ENCODE peak calls at places on chromosomes 13 and 19, in four cellular contexts. N is BJ, K is fibroblast of the aortic adventitia, S is lower lobe of right lung. Z is an unnamed sample.

GRCh38 chr19:54439174-54439851 is 9.7 kb upstream of the LENG8 start:
- DNase-seq in N (no peak), K (no peak), S (no peak), Z (no peak)

GRCh38 chr13:112844411-112844810 is 124.6 kb upstream of the MCF2L start:
- DNase-seq in N (no peak), K (no peak), S (no peak), Z (no peak)

GRCh38 chr13:25764378-25764777 is 287.4 kb downstream of the SHISA2 start:
- DNase-seq in N (no peak), K (no peak), S (no peak), Z (no peak)

GRCh38 chr13:92224825-92225224 is 826.4 kb downstream of the GPC5 start:
- DNase-seq in N (no peak), K (no peak), S (no peak), Z (no peak)

GRCh38 chr19:41415154-41415571 is 12.0 kb downstream of the B3GNT8 start:
- DNase-seq in N (no peak), K (no peak), S (no peak), Z (no peak)

GRCh38 chr19:21482863-21483276 is 22.5 kb upstream of the ZNF429 start:
- DNase-seq in N (no peak), K (peak), S (peak), Z (no peak)

GRCh38 chr19:49441210-49441959 is at the start of gene SLC17A7:
- DNase-seq in N (no peak), K (no peak), S (no peak), Z (no peak)

GRCh38 chr19:610071-610800 is 20.6 kb downstream of the HCN2 start:
- DNase-seq in N (no peak), K (no peak), S (no peak), Z (no peak)

GRCh38 chr13:113947321-113948033 is 26.4 kb downstream of the C13orf46 start:
- DNase-seq in N (no peak), K (peak), S (no peak), Z (no peak)

GRCh38 chr13:29543230-29544215 is 52.0 kb downstream of the SLC7A1 start:
- DNase-seq in N (no peak), K (no peak), S (no peak), Z (no peak)

GRCh38 chr13:47327856-47328255 is 431.0 kb upstream of the HTR2A start:
- DNase-seq in N (no peak), K (peak), S (no peak), Z (no peak)

GRCh38 chr13:79482271-79482970 is 1.5 kb downstream of the NDFIP2 start:
- DNase-seq in N (no peak), K (peak), S (no peak), Z (no peak)

GRCh38 chr13:73421310-73421912 is 362.6 kb downstream of the KLF5 start:
- DNase-seq in N (no peak), K (peak), S (no peak), Z (no peak)

GRCh38 chr13:47661076-47661475 is 340.0 kb downstream of the SUCLA2 start:
- DNase-seq in N (peak), K (peak), S (no peak), Z (peak)

GRCh38 chr13:46963874-46964273 is 67.0 kb upstream of the HTR2A start:
- DNase-seq in N (no peak), K (no peak), S (peak), Z (no peak)

DNA sequence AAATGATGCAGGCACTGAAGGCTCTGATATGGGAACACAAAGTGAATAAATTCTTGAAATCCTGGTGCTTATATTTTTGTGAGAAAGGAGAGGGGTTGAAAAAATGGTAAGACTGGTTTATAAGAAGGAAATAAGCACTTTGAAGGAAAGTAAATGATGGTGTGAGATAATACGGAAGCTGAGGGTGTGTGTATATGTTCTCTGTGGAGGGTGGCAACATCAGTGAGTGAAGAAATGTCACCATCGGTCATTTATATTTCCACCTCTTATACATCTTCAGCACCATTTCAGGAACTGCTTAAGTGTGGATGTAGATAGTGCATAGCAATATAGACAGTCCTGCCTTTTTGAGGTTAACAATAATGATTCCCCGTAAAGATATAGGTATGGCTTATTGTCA is 17.5 kb downstream of the ZNF136 start:
- DNase-seq in N (no peak), K (no peak), S (no peak), Z (no peak)
- H3K4me3 ChIP-seq in N (no peak), K (no peak), S (no peak), Z (no peak)

DNA sequence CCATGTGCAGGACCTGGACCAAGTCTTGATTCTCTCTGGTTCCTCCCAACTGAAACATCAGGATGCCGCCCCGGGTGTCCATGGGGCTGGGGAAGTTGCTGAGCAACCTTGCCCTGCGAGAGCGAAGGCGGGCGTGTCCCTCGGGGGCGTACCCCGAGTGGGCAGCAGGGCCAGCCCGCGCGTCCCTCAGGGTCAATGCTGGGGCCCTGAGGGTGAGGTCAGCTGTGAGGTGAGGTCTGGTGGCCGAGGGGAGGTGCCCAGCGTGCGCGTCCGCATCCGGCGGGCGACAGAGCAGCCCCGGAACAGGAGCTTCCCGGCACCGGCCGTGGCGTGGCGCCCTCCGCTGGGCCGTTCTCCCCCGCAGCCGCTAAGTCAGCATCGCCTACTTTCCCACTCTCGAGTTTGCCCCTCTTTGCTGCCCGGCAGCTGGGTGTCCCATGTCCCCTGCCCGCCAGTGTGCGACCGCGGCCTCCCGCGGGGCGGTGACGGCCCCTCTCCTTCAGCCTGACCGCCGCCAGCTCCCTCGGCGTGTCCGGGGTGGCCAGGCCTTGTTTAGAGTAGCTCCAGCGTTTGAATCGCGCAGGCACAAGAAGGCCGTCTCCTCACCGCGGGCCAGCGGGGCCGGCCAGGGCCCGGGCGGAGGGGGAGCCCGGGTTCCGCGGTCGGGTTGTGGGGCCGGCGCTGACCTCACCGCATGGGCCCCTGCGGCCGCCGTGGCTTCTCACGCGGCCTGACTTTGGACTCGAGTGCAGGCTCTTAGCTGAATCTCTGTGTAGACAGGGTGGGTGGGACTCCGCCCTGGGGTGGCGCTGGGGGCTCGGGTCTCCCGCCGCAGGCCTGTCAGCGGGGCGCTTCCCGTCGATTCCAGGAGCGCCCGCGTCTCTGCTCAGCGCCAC is 33.0 kb downstream of the GJA3 start:
- DNase-seq in N (no peak), K (peak), S (peak), Z (no peak)
- TF ChIP-seq CTCF in N (peak), K (peak), S (peak), Z (peak)

DNA sequence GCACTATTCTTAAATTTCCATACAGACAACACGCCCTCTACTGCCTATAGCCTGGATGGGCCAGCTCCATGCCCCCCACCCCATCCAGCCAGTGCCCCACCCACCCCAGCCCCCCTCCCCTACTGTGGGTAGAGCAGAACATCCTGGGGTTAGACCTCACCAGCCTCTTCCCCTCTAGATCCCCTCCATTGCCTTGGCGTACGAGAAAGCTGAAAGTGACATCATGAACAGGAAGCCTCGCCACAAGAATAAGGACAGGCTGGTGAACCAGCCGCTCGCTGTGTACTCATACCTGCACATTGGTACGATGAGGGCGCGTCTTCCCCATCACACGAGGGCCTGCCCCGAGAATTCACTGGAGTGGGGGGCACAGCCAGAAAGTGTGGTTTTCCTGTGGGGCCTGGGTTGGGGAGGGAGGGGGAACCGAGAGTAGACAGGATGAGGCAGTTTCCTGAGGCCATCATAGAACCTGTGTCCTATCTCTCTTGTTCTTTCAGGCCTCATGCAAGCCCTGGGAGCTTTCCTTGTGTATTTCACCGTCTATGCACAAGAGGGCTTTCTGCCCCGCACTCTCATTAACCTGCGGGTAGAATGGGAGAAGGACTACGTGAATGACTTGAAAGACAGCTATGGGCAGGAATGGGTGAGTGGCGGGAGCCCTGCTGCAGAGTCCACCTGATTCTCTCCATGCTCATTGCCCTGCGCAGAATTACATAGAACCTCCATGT is 29.1 kb downstream of the ATP12A start:
- DNase-seq in N (no peak), K (no peak), S (no peak), Z (no peak)
- H3K4me3 ChIP-seq in N (no peak), K (no peak), S (no peak), Z (no peak)

GRCh38 chr19:56121180-56122167 is at the start of gene ZNF787:
- DNase-seq in N (peak), K (peak), S (peak), Z (peak)

GRCh38 chr19:56118666-56119584 is 2.2 kb downstream of the ZNF787 start:
- DNase-seq in N (no peak), K (no peak), S (peak), Z (no peak)

GRCh38 chr19:56120002-56120370 is 1.1 kb downstream of the ZNF787 start:
- DNase-seq in N (no peak), K (no peak), S (no peak), Z (no peak)

GRCh38 chr19:56119585-56119978 is 1.5 kb downstream of the ZNF787 start:
- DNase-seq in N (no peak), K (peak), S (no peak), Z (peak)

GRCh38 chr19:56120371-56121179 is 520 bp downstream of the ZNF787 start:
- DNase-seq in N (no peak), K (peak), S (peak), Z (no peak)
- TF ChIP-seq CTCF in N (peak), K (no peak), S (peak), Z (no peak)

GRCh38 chr13:31485651-31486051 is 253.7 kb upstream of the RXFP2 start:
- DNase-seq in N (no peak), K (peak), S (no peak), Z (no peak)

GRCh38 chr13:31485183-31485582 is 254.1 kb upstream of the RXFP2 start:
- DNase-seq in N (no peak), K (peak), S (no peak), Z (no peak)
- H3K4me3 ChIP-seq in N (no peak), K (no peak), S (no peak), Z (no peak)

DNA sequence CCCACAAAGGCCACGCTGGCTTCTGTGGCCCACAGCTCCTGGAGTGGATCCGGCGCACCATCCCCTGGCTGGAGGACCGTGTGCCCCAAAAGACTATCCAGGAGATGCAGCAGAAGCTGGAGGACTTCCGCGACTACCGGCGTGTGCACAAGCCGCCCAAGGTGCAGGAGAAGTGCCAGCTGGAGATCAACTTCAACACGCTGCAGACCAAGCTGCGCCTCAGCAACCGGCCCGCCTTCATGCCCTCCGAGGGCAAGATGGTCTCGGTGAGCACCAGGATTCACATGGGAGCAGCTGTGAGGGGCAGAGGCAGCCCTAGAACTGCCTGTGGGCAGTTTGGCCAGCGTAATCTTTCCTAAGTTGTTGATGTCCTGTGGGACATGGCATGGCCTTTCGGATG is 27.2 kb downstream of the CAPN12 start:
- DNase-seq in N (no peak), K (no peak), S (no peak), Z (no peak)
- TF ChIP-seq CTCF in N (no peak), K (no peak), S (no peak), Z (no peak)